ENCODE peak calls at places on chromosome 19, in five cellular contexts. One of them, this sample, is unnamed.
A peak's percentile ranks its signal among the peaks of the same experiment; 100 is the strongest.

GRCh38 chr19:40279120-40279551 is 6.0 kb downstream of the AKT2 start:
- DNase-seq in PC-3: no peak
- DNase-seq in hepatocyte: peak; percentile 64
- DNase-seq in PC-9: no peak
- DNase-seq in endothelial cell of umbilical vein: no peak
- DNase-seq in this sample: no peak

GRCh38 chr19:19459707-19460251 is 54.3 kb downstream of the GATAD2A start:
- DNase-seq in PC-3: peak; percentile 79
- DNase-seq in hepatocyte: no peak
- DNase-seq in PC-9: no peak
- DNase-seq in endothelial cell of umbilical vein: peak; percentile 73
- DNase-seq in this sample: peak; percentile 69

GRCh38 chr19:38634757-38635482 is 12.5 kb upstream of the ACTN4 start:
- DNase-seq in PC-3: peak; percentile 73
- DNase-seq in hepatocyte: peak; percentile 76
- DNase-seq in PC-9: peak; percentile 46
- DNase-seq in endothelial cell of umbilical vein: peak; percentile 64
- DNase-seq in this sample: peak; percentile 74

GRCh38 chr19:9939301-9939913 is 3.1 kb upstream of the OLFM2 start:
- DNase-seq in PC-3: peak; percentile 29
- DNase-seq in hepatocyte: no peak
- DNase-seq in PC-9: no peak
- DNase-seq in endothelial cell of umbilical vein: no peak
- DNase-seq in this sample: no peak

GRCh38 chr19:463483-464130 is 2.8 kb upstream of the SHC2 start:
- DNase-seq in PC-3: no peak
- DNase-seq in hepatocyte: no peak
- DNase-seq in PC-9: no peak
- DNase-seq in endothelial cell of umbilical vein: no peak
- DNase-seq in this sample: no peak

GRCh38 chr19:39070888-39071287 is 13.3 kb upstream of the ACP7 start:
- DNase-seq in PC-3: no peak
- DNase-seq in hepatocyte: no peak
- DNase-seq in PC-9: peak; percentile 53
- DNase-seq in endothelial cell of umbilical vein: no peak
- DNase-seq in this sample: no peak

GRCh38 chr19:28961772-28962500 is 251.0 kb downstream of the UQCRFS1 start:
- DNase-seq in PC-3: no peak
- DNase-seq in hepatocyte: no peak
- DNase-seq in PC-9: no peak
- DNase-seq in endothelial cell of umbilical vein: no peak
- DNase-seq in this sample: no peak

GRCh38 chr19:17929056-17929455 is 3.8 kb upstream of the CCDC124 start:
- DNase-seq in PC-3: no peak
- DNase-seq in hepatocyte: no peak
- DNase-seq in PC-9: no peak
- DNase-seq in endothelial cell of umbilical vein: no peak
- DNase-seq in this sample: no peak

GRCh38 chr19:46349311-46349993 is 2.6 kb downstream of the PPP5C start:
- DNase-seq in PC-3: no peak
- DNase-seq in hepatocyte: no peak
- DNase-seq in PC-9: no peak
- DNase-seq in endothelial cell of umbilical vein: no peak
- DNase-seq in this sample: no peak

GRCh38 chr19:53808710-53809125 is 15.4 kb downstream of the NLRP12 start:
- DNase-seq in PC-3: peak; percentile 76
- DNase-seq in hepatocyte: peak; percentile 45
- DNase-seq in PC-9: peak; percentile 44
- DNase-seq in endothelial cell of umbilical vein: peak; percentile 47
- DNase-seq in this sample: no peak

GRCh38 chr19:4456566-4456842 is 1.1 kb downstream of the UBXN6 start:
- DNase-seq in PC-3: peak; percentile 34
- DNase-seq in hepatocyte: peak; percentile 86
- DNase-seq in PC-9: no peak
- DNase-seq in endothelial cell of umbilical vein: peak; percentile 63
- DNase-seq in this sample: no peak

GRCh38 chr19:54682306-54682705 is 19.5 kb downstream of the LILRB4 start:
- DNase-seq in PC-3: no peak
- DNase-seq in hepatocyte: no peak
- DNase-seq in PC-9: peak; percentile 8
- DNase-seq in endothelial cell of umbilical vein: no peak
- DNase-seq in this sample: no peak

GRCh38 chr19:38805180-38805579 is 7.6 kb downstream of the LGALS4 start:
- DNase-seq in PC-3: peak; percentile 35
- DNase-seq in hepatocyte: no peak
- DNase-seq in PC-9: peak; percentile 35
- DNase-seq in endothelial cell of umbilical vein: peak; percentile 8
- DNase-seq in this sample: no peak

GRCh38 chr19:38816131-38816750 is 3.5 kb upstream of the LGALS4 start:
- DNase-seq in PC-3: no peak
- DNase-seq in hepatocyte: no peak
- DNase-seq in PC-9: no peak
- DNase-seq in endothelial cell of umbilical vein: no peak
- DNase-seq in this sample: no peak

DNA sequence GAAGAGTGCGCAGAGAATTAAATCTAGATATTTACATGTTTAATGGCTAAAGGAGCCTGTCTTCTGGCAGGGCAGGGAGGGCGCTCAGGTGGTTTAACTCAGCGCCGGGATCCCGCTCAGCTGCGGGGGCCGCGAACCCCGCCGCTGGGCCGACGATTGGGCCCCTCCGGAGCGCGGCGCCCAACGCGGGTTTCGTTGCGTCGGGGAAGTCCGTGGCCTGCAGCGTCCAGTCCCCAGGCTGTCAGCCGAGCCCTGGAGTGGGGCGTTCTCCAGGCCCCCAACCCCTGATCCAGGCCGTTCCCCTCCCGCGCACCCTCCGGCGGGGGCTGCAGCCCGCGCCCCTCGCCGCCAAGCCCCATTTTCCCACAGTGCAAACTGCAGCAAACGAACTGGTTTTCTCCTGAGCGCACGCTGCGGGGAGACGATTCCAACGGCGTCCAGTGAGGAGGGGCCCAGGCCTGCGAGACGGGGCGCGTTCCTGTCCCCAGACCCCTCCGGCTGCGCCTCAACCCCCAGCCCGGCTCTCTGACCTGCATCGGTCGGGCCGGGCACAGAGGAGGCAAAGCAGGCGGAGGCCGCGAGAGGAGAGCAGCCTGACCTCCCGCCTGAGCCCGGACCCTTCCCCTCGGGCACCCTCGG is 4.5 kb upstream of the ONECUT3 start:
- DNase-seq in PC-3: no peak
- DNase-seq in hepatocyte: no peak
- DNase-seq in PC-9: no peak
- DNase-seq in endothelial cell of umbilical vein: no peak
- DNase-seq in this sample: no peak
- TF ChIP-seq EZH2 in PC-3: no peak
- TF ChIP-seq EZH2 in hepatocyte: peak; percentile 54
- TF ChIP-seq EZH2 in PC-9: no peak
- TF ChIP-seq EZH2 in endothelial cell of umbilical vein: peak; percentile 94
- TF ChIP-seq EZH2 in this sample: no peak

GRCh38 chr19:35525873-35526272 is 2.2 kb downstream of the SBSN start:
- DNase-seq in PC-3: no peak
- DNase-seq in hepatocyte: no peak
- DNase-seq in PC-9: no peak
- DNase-seq in endothelial cell of umbilical vein: no peak
- DNase-seq in this sample: no peak
- H3K4me1 ChIP-seq in PC-3: no peaks in the 10 kb centered on the region
- H3K4me1 ChIP-seq in hepatocyte: no peaks in the 10 kb centered on the region
- H3K4me1 ChIP-seq in PC-9: peaks cover 8% of the 10 kb centered on the region
- H3K4me1 ChIP-seq in endothelial cell of umbilical vein: no peaks in the 10 kb centered on the region
- H3K4me1 ChIP-seq in this sample: no peaks in the 10 kb centered on the region

GRCh38 chr19:57382806-57383488 is 6.7 kb upstream of the ZNF548 start:
- DNase-seq in PC-3: no peak
- DNase-seq in hepatocyte: no peak
- DNase-seq in PC-9: no peak
- DNase-seq in endothelial cell of umbilical vein: no peak
- DNase-seq in this sample: no peak
- H3K4me2 ChIP-seq in PC-3: no peak overlapping the region
- H3K4me2 ChIP-seq in hepatocyte: no peak overlapping the region
- H3K4me2 ChIP-seq in PC-9: no peak overlapping the region
- H3K4me2 ChIP-seq in endothelial cell of umbilical vein: no peak overlapping the region
- H3K4me2 ChIP-seq in this sample: no peak overlapping the region

GRCh38 chr19:41998246-41999020 is 4.4 kb upstream of the ATP1A3 start:
- DNase-seq in PC-3: peak; percentile 38
- DNase-seq in hepatocyte: peak; percentile 61
- DNase-seq in PC-9: no peak
- DNase-seq in endothelial cell of umbilical vein: no peak
- DNase-seq in this sample: no peak
- TF ChIP-seq EZH2 in PC-3: no peak
- TF ChIP-seq EZH2 in hepatocyte: no peak
- TF ChIP-seq EZH2 in PC-9: no peak
- TF ChIP-seq EZH2 in endothelial cell of umbilical vein: peak; percentile 71
- TF ChIP-seq EZH2 in this sample: no peak

DNA sequence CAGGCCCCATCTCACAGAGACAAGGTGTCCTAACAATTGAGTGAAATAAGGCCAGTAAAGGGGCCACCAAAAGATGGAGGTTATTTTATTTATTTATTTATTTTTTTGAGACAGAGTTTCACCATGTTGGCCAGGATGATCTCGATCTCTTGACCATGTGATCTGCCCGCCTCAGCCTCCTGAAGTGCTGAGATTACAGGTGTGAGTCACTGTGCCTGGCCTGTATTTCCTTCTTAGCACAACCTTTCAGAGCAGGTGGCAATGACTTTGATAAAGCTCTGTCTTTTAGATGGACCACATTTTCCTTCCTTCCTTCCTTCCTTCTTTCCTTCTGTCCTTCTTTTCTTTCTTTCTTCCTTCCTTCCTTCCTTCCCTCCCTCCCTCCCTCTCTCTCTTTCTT is 11.0 kb upstream of the DOCK6 start:
- DNase-seq in PC-3: no peak
- DNase-seq in hepatocyte: no peak
- DNase-seq in PC-9: no peak
- DNase-seq in endothelial cell of umbilical vein: no peak
- DNase-seq in this sample: no peak
- H3K4me1 ChIP-seq in PC-3: peaks cover 11% of the 10 kb centered on the region
- H3K4me1 ChIP-seq in hepatocyte: peaks cover 8% of the 10 kb centered on the region
- H3K4me1 ChIP-seq in PC-9: peaks cover 6% of the 10 kb centered on the region
- H3K4me1 ChIP-seq in endothelial cell of umbilical vein: peaks cover 21% of the 10 kb centered on the region
- H3K4me1 ChIP-seq in this sample: no peaks in the 10 kb centered on the region

DNA sequence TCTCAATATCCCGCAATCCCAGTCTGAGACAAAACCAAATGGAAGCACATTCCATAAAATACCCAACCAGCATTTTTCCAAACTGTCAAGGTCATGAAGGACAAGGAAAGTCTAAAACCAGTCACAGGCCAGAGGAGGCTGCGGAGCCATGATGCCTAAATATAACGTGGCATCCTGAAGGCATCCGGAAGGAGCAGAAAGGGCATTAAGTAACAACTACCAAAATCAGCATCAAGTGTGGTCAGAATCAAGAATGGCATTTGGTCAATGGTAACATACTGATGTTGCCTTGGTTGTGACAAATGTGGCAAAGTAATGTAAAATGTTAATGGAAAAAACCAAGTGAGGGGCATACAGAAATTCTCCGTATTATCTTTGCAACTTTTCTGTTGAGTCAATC is 3.5 kb upstream of the ATF5 start:
- DNase-seq in PC-3: no peak
- DNase-seq in hepatocyte: no peak
- DNase-seq in PC-9: no peak
- DNase-seq in endothelial cell of umbilical vein: no peak
- DNase-seq in this sample: no peak
- H3K4me2 ChIP-seq in PC-3: peak overlapping the region; percentile 15
- H3K4me2 ChIP-seq in hepatocyte: no peak overlapping the region
- H3K4me2 ChIP-seq in PC-9: no peak overlapping the region
- H3K4me2 ChIP-seq in endothelial cell of umbilical vein: no peak overlapping the region
- H3K4me2 ChIP-seq in this sample: peak overlapping the region; percentile 61

GRCh38 chr19:48194041-48194871 is 23.8 kb downstream of the ZSWIM9 start:
- DNase-seq in PC-3: no peak
- DNase-seq in hepatocyte: no peak
- DNase-seq in PC-9: no peak
- DNase-seq in endothelial cell of umbilical vein: no peak
- DNase-seq in this sample: no peak

GRCh38 chr19:48196321-48196761 is 25.9 kb downstream of the ZSWIM9 start:
- DNase-seq in PC-3: no peak
- DNase-seq in hepatocyte: no peak
- DNase-seq in PC-9: no peak
- DNase-seq in endothelial cell of umbilical vein: no peak
- DNase-seq in this sample: no peak

GRCh38 chr19:48192750-48193149 is 22.3 kb downstream of the ZSWIM9 start:
- DNase-seq in PC-3: no peak
- DNase-seq in hepatocyte: no peak
- DNase-seq in PC-9: no peak
- DNase-seq in endothelial cell of umbilical vein: no peak
- DNase-seq in this sample: no peak

GRCh38 chr19:48196933-48197665 is 26.6 kb downstream of the ZSWIM9 start:
- DNase-seq in PC-3: no peak
- DNase-seq in hepatocyte: no peak
- DNase-seq in PC-9: no peak
- DNase-seq in endothelial cell of umbilical vein: peak; percentile 42
- DNase-seq in this sample: no peak

DNA sequence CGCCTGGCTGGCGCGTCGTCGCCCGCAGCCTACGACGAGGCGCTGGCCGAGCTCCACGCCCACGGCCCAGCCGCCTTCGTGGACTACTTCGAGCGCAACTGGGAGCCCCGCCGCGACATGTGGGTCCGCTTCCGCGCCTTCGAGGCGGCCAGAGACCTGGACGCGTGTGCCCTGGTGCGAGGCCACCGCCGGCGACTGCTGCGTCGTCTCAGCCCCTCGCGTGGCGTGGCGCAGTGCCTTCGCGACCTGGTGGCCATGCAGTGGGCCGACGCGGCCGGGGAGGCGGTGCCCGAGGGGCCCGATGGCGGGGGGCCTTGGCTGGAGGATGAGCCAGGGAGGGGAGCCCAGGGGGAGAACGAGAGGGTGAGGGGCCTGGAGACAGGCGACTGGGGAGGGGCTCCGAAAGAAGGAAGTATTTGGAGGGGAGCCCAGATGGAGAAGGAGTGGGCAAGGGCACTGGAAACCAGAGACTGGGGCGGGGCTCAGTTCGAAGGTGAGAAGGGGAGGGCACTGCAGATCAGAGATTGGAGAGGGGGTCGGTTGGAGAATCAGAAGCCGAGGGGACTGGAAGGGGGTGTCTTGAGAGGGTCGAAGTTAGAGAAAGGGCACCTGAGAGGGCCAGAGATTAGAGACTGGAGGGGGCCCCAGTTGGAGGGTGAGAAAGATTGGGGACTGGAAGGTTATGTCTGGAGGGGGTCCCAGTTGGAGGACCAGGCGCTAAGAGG is 24.8 kb downstream of the ZSWIM9 start:
- DNase-seq in PC-3: no peak
- DNase-seq in hepatocyte: no peak
- DNase-seq in PC-9: no peak
- DNase-seq in endothelial cell of umbilical vein: no peak
- DNase-seq in this sample: no peak
- TF ChIP-seq EZH2 in PC-3: no peak
- TF ChIP-seq EZH2 in hepatocyte: no peak
- TF ChIP-seq EZH2 in PC-9: no peak
- TF ChIP-seq EZH2 in endothelial cell of umbilical vein: no peak
- TF ChIP-seq EZH2 in this sample: no peak